ENCODE peak calls at places on chromosomes 12 and 14, in five cellular contexts. L is ACHN, U is left cardiac atrium, O is AG20443, I is DMS 273 treated with DMSO at 0.1 percent for 48 hours. R is an unnamed sample.

GRCh38 chr12:123832052-123832451 is 70.0 kb downstream of the DNAH10 start:
- DNase-seq in U (no peak), L (no peak), O (no peak), I (no peak), R (no peak)

GRCh38 chr12:98402671-98403070 is 112.7 kb upstream of the TMPO start:
- DNase-seq in L (no peak), I (no peak), U (no peak), O (no peak), R (no peak)

GRCh38 chr12:53267309-53268008 is 640 bp upstream of the ESPL1 start:
- DNase-seq in U (no peak), O (no peak), L (no peak), I (no peak), R (no peak)

GRCh38 chr12:68113644-68114043 is 45.9 kb downstream of the IFNG start:
- DNase-seq in U (no peak), I (no peak), O (no peak), L (peak; percentile 41), R (no peak)

GRCh38 chr12:62865090-62865489 is 69.9 kb downstream of the PPM1H start:
- DNase-seq in L (no peak), O (peak; percentile 46), U (no peak), I (no peak), R (no peak)

GRCh38 chr12:123034865-123035264 is 54.4 kb downstream of the ARL6IP4 start:
- DNase-seq in O (peak; percentile 72), U (no peak), I (no peak), L (peak; percentile 55), R (no peak)

GRCh38 chr14:21711360-21711961 is 37.8 kb upstream of the OR4E1 start:
- DNase-seq in L (peak; percentile 44), O (peak; percentile 23), I (no peak), U (no peak), R (no peak)

GRCh38 chr12:92034858-92035401 is 110.7 kb downstream of the BTG1 start:
- DNase-seq in O (peak; percentile 48), L (peak; percentile 25), I (peak; percentile 57), U (peak; percentile 44), R (peak; percentile 8)

GRCh38 chr12:88960213-88960878 is 380.1 kb upstream of the KITLG start:
- DNase-seq in L (no peak), I (no peak), U (no peak), O (no peak), R (no peak)

GRCh38 chr12:102548543-102548942 is 68.2 kb upstream of the IGF1 start:
- DNase-seq in U (peak; percentile 23), O (no peak), L (no peak), I (no peak), R (no peak)

GRCh38 chr14:59274991-59275391 is 86.5 kb downstream of the DAAM1 start:
- DNase-seq in I (peak; percentile 3), O (no peak), U (no peak), L (peak; percentile 41), R (no peak)

GRCh38 chr12:130668286-130669204 is 47.6 kb downstream of the RIMBP2 start:
- DNase-seq in I (no peak), L (no peak), U (no peak), O (no peak), R (no peak)